ENCODE peak calls at places on chromosomes 7 and 10, in nine cellular contexts. Y is NCI-H1694 treated with DMSO at 0.1 percent for 48 hours; A is C1 segment of cervical spinal cord; X is Panc1; O is retina; G is Karpas-422; R is activated CD4-positive, alpha-beta T cell treated with anti-CD3 and anti-CD28 coated beads, Interleukin-2, amount 50 U/mL, for 48 hours; E is G401; V is NCI-H1092 treated with DMSO at 0.1 percent for 48 hours. N is an unnamed sample.

GRCh38 chr10:76031769-76032441 is 600.5 kb downstream of the LRMDA start:
- DNase-seq in Y (no peak), A (no peak), X (no peak), O (no peak), G (no peak), R (no peak), E (no peak), V (no peak), N (no peak)

GRCh38 chr10:69801434-69802315 is at the start of gene COL13A1:
- DNase-seq in Y (peak; percentile 9), A (no peak), X (no peak), O (peak; percentile 78), G (no peak), R (no peak), E (peak; percentile 60), V (no peak), N (peak; percentile 41)

GRCh38 chr10:74047304-74047703 is 49.4 kb downstream of the VCL start:
- DNase-seq in Y (no peak), A (no peak), X (no peak), O (no peak), G (no peak), R (no peak), E (no peak), V (no peak), N (no peak)

GRCh38 chr10:71990706-71991269 is 26.6 kb downstream of the CHST3 start:
- DNase-seq in Y (no peak), A (peak; percentile 50), X (no peak), O (no peak), G (no peak), R (no peak), E (no peak), V (no peak), N (no peak)

GRCh38 chr7:92226981-92227380 is 18.7 kb downstream of the KRIT1 start:
- DNase-seq in Y (no peak), A (no peak), X (no peak), O (no peak), G (no peak), R (no peak), E (no peak), V (no peak), N (no peak)

GRCh38 chr7:94368371-94368791 is 26.3 kb upstream of the COL1A2 start:
- DNase-seq in Y (peak; percentile 32), A (no peak), X (no peak), O (no peak), G (no peak), R (no peak), E (no peak), V (peak; percentile 75), N (no peak)

GRCh38 chr10:43130756-43131155 is 7.5 kb upstream of the CSGALNACT2 start:
- DNase-seq in Y (no peak), A (no peak), X (no peak), O (no peak), G (no peak), R (no peak), E (no peak), V (no peak), N (peak; percentile 17)

GRCh38 chr10:70403483-70404035 is 386 bp upstream of the EIF4EBP2 start:
- DNase-seq in Y (no peak), A (no peak), X (no peak), O (no peak), G (no peak), R (no peak), E (no peak), V (no peak), N (no peak)

GRCh38 chr7:37369904-37370303 is 78.8 kb downstream of the ELMO1 start:
- DNase-seq in Y (no peak), A (no peak), X (no peak), O (no peak), G (no peak), R (no peak), E (no peak), V (no peak), N (peak; percentile 60)

GRCh38 chr7:127738859-127739258 is 86.9 kb downstream of the SND1 start:
- DNase-seq in Y (no peak), A (no peak), X (no peak), O (no peak), G (no peak), R (no peak), E (peak; percentile 34), V (no peak), N (no peak)

GRCh38 chr10:71203716-71204115 is 8.7 kb upstream of the UNC5B start:
- DNase-seq in Y (no peak), A (no peak), X (no peak), O (no peak), G (no peak), R (no peak), E (no peak), V (no peak), N (no peak)

GRCh38 chr7:985915-986741 is 3.1 kb downstream of the CYP2W1 start:
- DNase-seq in Y (no peak), A (no peak), X (no peak), O (no peak), G (no peak), R (no peak), E (no peak), V (no peak), N (no peak)

GRCh38 chr10:100864981-100865380 is 47.8 kb upstream of the SLF2 start:
- DNase-seq in Y (peak; percentile 76), A (no peak), X (no peak), O (no peak), G (no peak), R (no peak), E (no peak), V (no peak), N (no peak)

GRCh38 chr7:140314571-140315480 is 83.5 kb downstream of the SLC37A3 start:
- DNase-seq in Y (no peak), A (no peak), X (no peak), O (no peak), G (no peak), R (no peak), E (peak; percentile 40), V (no peak), N (no peak)

GRCh38 chr10:3622845-3623621 is 162.0 kb downstream of the KLF6 start:
- DNase-seq in Y (no peak), A (no peak), X (no peak), O (no peak), G (no peak), R (peak; percentile 64), E (no peak), V (no peak), N (no peak)

GRCh38 chr10:131731780-131732630 is 168.8 kb upstream of the PPP2R2D start:
- DNase-seq in Y (no peak), A (no peak), X (no peak), O (no peak), G (no peak), R (no peak), E (no peak), V (no peak), N (no peak)

GRCh38 chr10:24929056-24929544 is 23.3 kb downstream of the PRTFDC1 start:
- DNase-seq in Y (no peak), A (no peak), X (no peak), O (peak; percentile 36), G (no peak), R (no peak), E (no peak), V (no peak), N (no peak)

GRCh38 chr7:127588019-127588696 is at the start of gene ARF5:
- DNase-seq in Y (peak; percentile 63), A (peak; percentile 74), X (no peak), O (peak; percentile 86), G (peak; percentile 95), R (peak; percentile 89), E (peak; percentile 89), V (peak; percentile 89), N (peak; percentile 91)

GRCh38 chr7:28815369-28815927 is 142.7 kb downstream of the TRIL start:
- DNase-seq in Y (no peak), A (no peak), X (no peak), O (no peak), G (no peak), R (no peak), E (no peak), V (no peak), N (no peak)

GRCh38 chr7:44380831-44381493 is 55.6 kb upstream of the CAMK2B start:
- DNase-seq in Y (no peak), A (no peak), X (no peak), O (no peak), G (no peak), R (no peak), E (no peak), V (no peak), N (no peak)

GRCh38 chr10:124394583-124394982 is 24.1 kb downstream of the OAT start:
- DNase-seq in Y (no peak), A (no peak), X (no peak), O (no peak), G (no peak), R (no peak), E (no peak), V (no peak), N (no peak)

GRCh38 chr10:133124357-133125211 is 35.4 kb upstream of the KNDC1 start:
- DNase-seq in Y (no peak), A (peak; percentile 1), X (no peak), O (peak; percentile 76), G (no peak), R (peak; percentile 34), E (peak; percentile 36), V (no peak), N (no peak)

GRCh38 chr10:12177642-12178041 is 18.0 kb downstream of the NUDT5 start:
- DNase-seq in Y (no peak), A (no peak), X (no peak), O (no peak), G (no peak), R (peak; percentile 17), E (no peak), V (no peak), N (no peak)

GRCh38 chr10:3417096-3417495 is 244.5 kb upstream of the PITRM1 start:
- DNase-seq in Y (no peak), A (no peak), X (no peak), O (no peak), G (no peak), R (no peak), E (no peak), V (no peak), N (no peak)

N was measured in colonic mucosa.